ENCODE peak calls at places on chromosomes 13 and 19, in four cellular contexts. I, D, L and C are unnamed samples.

GRCh38 chr19:18280247-18281081 is 958 bp downstream of the JUND start:
- DNase-seq in L (peak), D (peak), I (peak), C (peak)

GRCh38 chr13:21675095-21676007 is 4.5 kb downstream of the FGF9 start:
- DNase-seq in D (peak), L (peak), I (no peak), C (no peak)

GRCh38 chr13:76004411-76004810 is 368.3 kb downstream of the LMO7 start:
- DNase-seq in D (no peak), L (no peak), I (no peak), C (no peak)

GRCh38 chr19:19010551-19010950 is 22.8 kb downstream of the SUGP2 start:
- DNase-seq in D (no peak), I (no peak), L (no peak), C (no peak)

GRCh38 chr13:45691667-45692066 is 10.5 kb upstream of the CBY2 start:
- DNase-seq in L (no peak), I (no peak), D (no peak), C (no peak)

GRCh38 chr13:98880673-98881072 is 97.2 kb downstream of the DOCK9 start:
- DNase-seq in D (no peak), L (no peak), I (no peak), C (no peak)

GRCh38 chr19:58181902-58182576 is 822 bp upstream of the ZNF274 start:
- DNase-seq in I (peak), D (peak), L (peak), C (peak)

GRCh38 chr13:59478908-59479307 is 684.8 kb downstream of the DIAPH3 start:
- DNase-seq in I (no peak), D (no peak), L (no peak), C (no peak)

GRCh38 chr13:32001392-32001768 is 30.2 kb upstream of the FRY start:
- DNase-seq in I (no peak), D (no peak), L (no peak), C (peak)

GRCh38 chr13:30892966-30893365 is 13.1 kb upstream of the MEDAG start:
- DNase-seq in L (peak), I (no peak), D (no peak), C (peak)

GRCh38 chr19:18502633-18503294 is 19.1 kb downstream of the ELL start:
- DNase-seq in D (no peak), L (no peak), I (no peak), C (no peak)

GRCh38 chr19:33444993-33445751 is 71.7 kb downstream of the CEBPG start:
- DNase-seq in L (no peak), D (no peak), I (no peak), C (no peak)

GRCh38 chr13:53151692-53152421 is 123.2 kb downstream of the OLFM4 start:
- DNase-seq in D (peak), L (peak), I (no peak), C (peak)

GRCh38 chr13:113426591-113426986 is 26.7 kb downstream of the ADPRHL1 start:
- DNase-seq in L (no peak), I (no peak), D (no peak), C (no peak)

GRCh38 chr19:50893047-50893737 is 18.0 kb downstream of the KLK4 start:
- DNase-seq in D (no peak), L (no peak), I (no peak), C (no peak)

GRCh38 chr13:33761744-33762143 is 56.2 kb upstream of the RFC3 start:
- DNase-seq in L (peak), I (no peak), D (no peak), C (no peak)

GRCh38 chr13:72384879-72385278 is 342.6 kb downstream of the MZT1 start:
- DNase-seq in D (no peak), I (no peak), L (no peak), C (no peak)

GRCh38 chr19:48872884-48873475 is 759 bp downstream of the PPP1R15A start:
- DNase-seq in L (peak), I (peak), D (peak), C (peak)

GRCh38 chr19:39444598-39445257 is 654 bp upstream of the SUPT5H start:
- DNase-seq in L (no peak), I (no peak), D (no peak), C (no peak)

GRCh38 chr13:109271991-109272454 is 514.4 kb downstream of the IRS2 start:
- DNase-seq in D (no peak), I (no peak), L (no peak), C (no peak)

GRCh38 chr19:16117594-16118033 is 5.9 kb downstream of the RAB8A start:
- DNase-seq in D (no peak), I (no peak), L (no peak), C (no peak)

GRCh38 chr19:32631381-32631780 is 43.6 kb downstream of the ANKRD27 start:
- DNase-seq in I (no peak), D (no peak), L (no peak), C (no peak)

GRCh38 chr13:112842343-112842856 is 126.6 kb upstream of the MCF2L start:
- DNase-seq in L (no peak), D (no peak), I (no peak), C (peak)

GRCh38 chr13:30443957-30444404 is 21.7 kb downstream of the UBE2L5 start:
- DNase-seq in I (no peak), D (no peak), L (no peak), C (no peak)

GRCh38 chr19:44476559-44477408 is 23.5 kb downstream of the ZNF180 start:
- DNase-seq in D (no peak), I (no peak), L (no peak), C (no peak)